ENCODE peak calls at places on chromosomes 13 and 19, in ten cellular contexts. M is CD4-positive, CD25-positive, alpha-beta regulatory T cell; Y is GM03348; F is amygdala; S is EL; H is RWPE1; E is NCI-H1105 treated with DMSO at 0.1 percent for 48 hours; V is lower lobe of right lung; D is T follicular helper cell; Z is retinal pigment epithelial cell. Q is an unnamed sample.

GRCh38 chr13:24709186-24709913 is 29.1 kb downstream of the ATP12A start:
- DNase-seq in H (no peak), E (no peak), D (peak; percentile 37), Y (no peak), M (peak; percentile 32), V (no peak), Z (no peak), S (no peak), F (no peak), Q (no peak)

GRCh38 chr19:39031368-39032163 is 783 bp downstream of the FBXO27 start:
- DNase-seq in Z (peak; percentile 81), Y (peak; percentile 74), S (peak; percentile 89), E (peak; percentile 73), M (peak; percentile 65), H (peak; percentile 95), D (peak; percentile 51), V (peak; percentile 96), F (peak; percentile 36), Q (peak; percentile 86)

GRCh38 chr13:34719060-34719875 is 222.8 kb upstream of the NBEA start:
- DNase-seq in D (no peak), F (no peak), E (peak; percentile 61), Y (no peak), M (no peak), Z (peak; percentile 98), H (no peak), V (no peak), S (no peak), Q (no peak)

GRCh38 chr19:42235181-42235580 is 7.2 kb downstream of the GSK3A start:
- DNase-seq in D (no peak), E (no peak), Z (no peak), S (no peak), H (no peak), M (no peak), F (no peak), V (no peak), Y (no peak), Q (no peak)

GRCh38 chr19:45952691-45953505 is 20.8 kb downstream of the NOVA2 start:
- DNase-seq in D (peak; percentile 13), Z (no peak), V (no peak), Y (peak; percentile 83), F (no peak), E (no peak), H (peak; percentile 71), M (no peak), S (peak; percentile 38), Q (peak; percentile 71)

GRCh38 chr13:51764184-51765141 is 39.5 kb downstream of the DHRS12 start:
- DNase-seq in V (no peak), Y (peak; percentile 52), E (no peak), Z (no peak), F (peak; percentile 62), M (peak; percentile 42), S (peak; percentile 78), D (peak; percentile 21), H (no peak), Q (no peak)

GRCh38 chr13:20814224-20814910 is 40.6 kb upstream of the EEF1AKMT1 start:
- DNase-seq in S (peak; percentile 97), F (no peak), H (peak; percentile 69), Y (peak; percentile 81), V (peak; percentile 85), E (peak; percentile 80), M (no peak), D (no peak), Z (peak; percentile 96), Q (no peak)

GRCh38 chr13:112255550-112256120 is 120.5 kb upstream of the SPACA7 start:
- DNase-seq in H (no peak), E (no peak), S (no peak), M (no peak), F (no peak), V (no peak), Y (no peak), Z (no peak), D (no peak), Q (no peak)

GRCh38 chr19:47157455-47158321 is 27.1 kb downstream of the SAE1 start:
- DNase-seq in M (peak; percentile 27), H (peak; percentile 54), Z (peak; percentile 77), D (peak; percentile 17), F (no peak), S (peak; percentile 80), V (no peak), E (no peak), Y (peak; percentile 44), Q (peak; percentile 80)

GRCh38 chr13:112730157-112730671 is 40.4 kb downstream of the ATP11A start:
- DNase-seq in E (no peak), V (no peak), H (no peak), F (no peak), Y (no peak), S (no peak), Z (no peak), M (no peak), D (no peak), Q (peak; percentile 54)

GRCh38 chr13:45180713-45181601 is 19.9 kb downstream of the KCTD4 start:
- DNase-seq in V (no peak), E (no peak), H (no peak), S (no peak), M (no peak), D (no peak), Y (no peak), F (no peak), Z (no peak), Q (no peak)

Q was measured in spleen.